ENCODE peak calls at places on chromosome 12, in six cellular contexts. X is endothelial cell; E is naive thymus-derived CD8-positive, alpha-beta T cell; J is stimulated activated CD4-positive, alpha-beta T cell treated with anti-CD3 and anti-CD28 coated beads, Interleukin-1b, Interleukin-23, amount 100 ng/mL, for 48 hours; W is HEK293T; P is fibroblast of the aortic adventitia. V is an unnamed sample.

GRCh38 chr12:83945871-83946270 is 966.7 kb downstream of the SLC6A15 start:
- DNase-seq in X (no peak), E (no peak), J (no peak), W (no peak), P (peak), V (no peak)

GRCh38 chr12:12891646-12892355 is 439 bp downstream of the GPRC5A start:
- DNase-seq in X (no peak), E (no peak), J (no peak), W (no peak), P (peak), V (no peak)

GRCh38 chr12:110269622-110270124 is 11.4 kb upstream of the ATP2A2 start:
- DNase-seq in X (no peak), E (no peak), J (no peak), W (no peak), P (peak), V (no peak)

GRCh38 chr12:108145011-108145410 is 15.9 kb downstream of the WSCD2 start:
- DNase-seq in X (no peak), E (no peak), J (no peak), W (no peak), P (no peak), V (no peak)

GRCh38 chr12:118126119-118126757 is 9.7 kb upstream of the PEBP1 start:
- DNase-seq in X (no peak), E (no peak), J (no peak), W (no peak), P (no peak), V (no peak)

GRCh38 chr12:123533672-123534643 is at the start of gene RILPL1:
- DNase-seq in X (peak), E (peak), J (peak), W (peak), P (peak), V (peak)

GRCh38 chr12:20314325-20314724 is 54.0 kb upstream of the PDE3A start:
- DNase-seq in X (no peak), E (no peak), J (no peak), W (no peak), P (peak), V (no peak)

GRCh38 chr12:90576707-90577106 is 378.3 kb downstream of the CCER1 start:
- DNase-seq in X (no peak), E (no peak), J (no peak), W (no peak), P (no peak), V (no peak)

GRCh38 chr12:18798445-18799139 is 60.7 kb downstream of the CAPZA3 start:
- DNase-seq in X (no peak), E (no peak), J (no peak), W (no peak), P (peak), V (no peak)

GRCh38 chr12:32499048-32499447 is 99.7 kb downstream of the FGD4 start:
- DNase-seq in X (no peak), E (no peak), J (no peak), W (no peak), P (no peak), V (no peak)

GRCh38 chr12:5546616-5547015 is 114.7 kb downstream of the NTF3 start:
- DNase-seq in X (no peak), E (no peak), J (no peak), W (no peak), P (no peak), V (no peak)

GRCh38 chr12:4271433-4272013 is 2.0 kb upstream of the CCND2 start:
- DNase-seq in X (peak), E (no peak), J (peak), W (no peak), P (no peak), V (no peak)

GRCh38 chr12:4240161-4240783 is 33.3 kb upstream of the CCND2 start:
- DNase-seq in X (no peak), E (no peak), J (no peak), W (no peak), P (no peak), V (no peak)

GRCh38 chr12:13788626-13789025 is 192.8 kb downstream of the GRIN2B start:
- DNase-seq in X (no peak), E (no peak), J (no peak), W (no peak), P (no peak), V (no peak)

GRCh38 chr12:55132816-55133215 is 6.6 kb downstream of the OR9K2 start:
- DNase-seq in X (no peak), E (no peak), J (no peak), W (no peak), P (no peak), V (no peak)